ENCODE peak calls at places on chromosomes 16 and 17, in six cellular contexts. J is fibroblast of lung, H is body of pancreas, L is GF-D8, E is cardiac muscle cell, I is NCI-H1930. D is an unnamed sample.

GRCh38 chr16:85608515-85608885 is 4.6 kb upstream of the GSE1 start:
- DNase-seq in J (no peak), H (peak; percentile 54), L (no peak), E (no peak), I (no peak), D (no peak)

GRCh38 chr17:81837641-81838040 is 2.8 kb upstream of the PPP1R27 start:
- DNase-seq in J (no peak), H (no peak), L (peak; percentile 99), E (no peak), I (no peak), D (no peak)

GRCh38 chr17:57587201-57587870 is 157.8 kb downstream of the CCDC182 start:
- DNase-seq in J (no peak), H (no peak), L (no peak), E (no peak), I (no peak), D (no peak)

GRCh38 chr16:86529160-86529559 is 18.8 kb downstream of the FOXF1 start:
- DNase-seq in J (peak; percentile 57), H (no peak), L (no peak), E (peak; percentile 58), I (no peak), D (no peak)

GRCh38 chr16:89367538-89368059 is 122.8 kb downstream of the ANKRD11 start:
- DNase-seq in J (no peak), H (no peak), L (no peak), E (no peak), I (no peak), D (no peak)

GRCh38 chr17:37368577-37368976 is 7.2 kb upstream of the C17orf78 start:
- DNase-seq in J (peak; percentile 21), H (no peak), L (peak; percentile 28), E (peak; percentile 74), I (no peak), D (no peak)

GRCh38 chr16:54284931-54285413 is 1.6 kb downstream of the IRX3 start:
- DNase-seq in J (peak; percentile 14), H (no peak), L (no peak), E (peak; percentile 18), I (no peak), D (no peak)

GRCh38 chr17:73291260-73291801 is 20.5 kb downstream of the CDC42EP4 start:
- DNase-seq in J (peak; percentile 93), H (peak; percentile 66), L (no peak), E (peak; percentile 86), I (no peak), D (no peak)

GRCh38 chr17:70298929-70299529 is 129.7 kb downstream of the KCNJ2 start:
- DNase-seq in J (no peak), H (no peak), L (no peak), E (no peak), I (no peak), D (no peak)

GRCh38 chr16:57736419-57737281 is 1.1 kb downstream of the KATNB1 start:
- DNase-seq in J (peak; percentile 81), H (peak; percentile 53), L (peak; percentile 28), E (peak; percentile 82), I (no peak), D (peak; percentile 44)

GRCh38 chr16:48231675-48232214 is 12.4 kb upstream of the LONP2 start:
- DNase-seq in J (peak; percentile 25), H (peak; percentile 31), L (no peak), E (peak; percentile 68), I (no peak), D (no peak)

GRCh38 chr16:85555549-85556455 is 57.3 kb upstream of the GSE1 start:
- DNase-seq in J (no peak), H (peak; percentile 78), L (peak; percentile 37), E (peak; percentile 56), I (peak; percentile 39), D (peak; percentile 50)

GRCh38 chr17:7478276-7479138 is 924 bp downstream of the ZBTB4 start:
- DNase-seq in J (peak; percentile 27), H (peak; percentile 66), L (no peak), E (peak; percentile 43), I (no peak), D (no peak)

GRCh38 chr17:60601443-60602384 is 1.7 kb downstream of the PPM1D start:
- DNase-seq in J (peak; percentile 68), H (peak; percentile 69), L (no peak), E (peak; percentile 88), I (peak; percentile 15), D (peak; percentile 87)